ENCODE peak calls at places on chromosomes 2 and 18, in six cellular contexts. I, X, S, T, H and N are unnamed samples.

GRCh38 chr2:120494446-120494845 is 148.5 kb downstream of the INHBB start:
- DNase-seq in I (no peak), X (no peak), S (no peak), T (no peak), H (no peak), N (no peak)

GRCh38 chr2:14634885-14635871 is 2.7 kb downstream of the LRATD1 start:
- DNase-seq in I (peak; percentile 24), X (peak; percentile 71), S (peak; percentile 65), T (peak; percentile 52), H (peak; percentile 81), N (no peak)

GRCh38 chr2:55010149-55010591 is 40.1 kb downstream of the RTN4 start:
- DNase-seq in I (peak; percentile 67), X (peak; percentile 35), S (no peak), T (peak; percentile 9), H (no peak), N (no peak)

GRCh38 chr18:36993068-36993467 is 164.1 kb downstream of the KIAA1328 start:
- DNase-seq in I (no peak), X (peak; percentile 5), S (no peak), T (no peak), H (no peak), N (no peak)

GRCh38 chr2:23993736-23994269 is 16.1 kb upstream of the MFSD2B start:
- DNase-seq in I (no peak), X (no peak), S (no peak), T (no peak), H (no peak), N (no peak)

GRCh38 chr2:127700527-127701192 is 637 bp upstream of the SFT2D3 start:
- DNase-seq in I (peak; percentile 91), X (no peak), S (peak; percentile 95), T (no peak), H (peak; percentile 74), N (no peak)

GRCh38 chr2:64212801-64213321 is 68.6 kb upstream of the PELI1 start:
- DNase-seq in I (no peak), X (no peak), S (peak; percentile 46), T (no peak), H (no peak), N (no peak)

GRCh38 chr2:131039535-131039907 is 53.7 kb downstream of the FAM168B start:
- DNase-seq in I (no peak), X (no peak), S (no peak), T (no peak), H (peak; percentile 43), N (no peak)

GRCh38 chr18:23689616-23690504 is 607 bp downstream of the LAMA3 start:
- DNase-seq in I (peak; percentile 42), X (no peak), S (no peak), T (no peak), H (peak; percentile 84), N (no peak)

GRCh38 chr2:88078624-88079169 is 11.1 kb downstream of the SMYD1 start:
- DNase-seq in I (no peak), X (no peak), S (no peak), T (no peak), H (no peak), N (peak; percentile 12)

GRCh38 chr2:100924520-100925451 is 77.3 kb upstream of the RPL31 start:
- DNase-seq in I (no peak), X (peak; percentile 73), S (no peak), T (no peak), H (no peak), N (no peak)

GRCh38 chr2:213036836-213037235 is 114.6 kb downstream of the IKZF2 start:
- DNase-seq in I (no peak), X (peak; percentile 24), S (no peak), T (no peak), H (no peak), N (no peak)

GRCh38 chr2:236828002-236828401 is 257.7 kb upstream of the COPS8 start:
- DNase-seq in I (no peak), X (no peak), S (no peak), T (no peak), H (peak; percentile 65), N (no peak)

GRCh38 chr2:219155054-219155644 is 5.5 kb downstream of the NHEJ1 start:
- DNase-seq in I (peak; percentile 77), X (peak; percentile 68), S (no peak), T (no peak), H (peak; percentile 78), N (no peak)

GRCh38 chr18:23453657-23454011 is 547 bp downstream of the RIOK3 start:
- DNase-seq in I (peak; percentile 31), X (peak; percentile 43), S (no peak), T (no peak), H (no peak), N (no peak)

GRCh38 chr2:201858781-201859180 is 52.4 kb downstream of the CDK15 start:
- DNase-seq in I (no peak), X (no peak), S (no peak), T (no peak), H (peak; percentile 65), N (peak; percentile 44)

GRCh38 chr2:182650704-182651103 is 65.4 kb upstream of the DNAJC10 start:
- DNase-seq in I (peak; percentile 53), X (peak; percentile 13), S (peak; percentile 74), T (no peak), H (no peak), N (peak; percentile 87)

GRCh38 chr18:9321017-9321452 is 13.5 kb upstream of the TWSG1 start:
- DNase-seq in I (no peak), X (peak; percentile 29), S (no peak), T (no peak), H (no peak), N (no peak)

GRCh38 chr2:55111570-55112228 is 61.4 kb upstream of the RTN4 start:
- DNase-seq in I (peak; percentile 84), X (peak; percentile 74), S (peak; percentile 96), T (no peak), H (peak; percentile 20), N (peak; percentile 66)

GRCh38 chr2:132651115-132652099 is 18.6 kb downstream of the LYPD1 start:
- DNase-seq in I (peak; percentile 63), X (peak; percentile 51), S (no peak), T (no peak), H (peak; percentile 58), N (no peak)

GRCh38 chr2:81979051-81979450 is 1674.5 kb upstream of the LRRTM1 start:
- DNase-seq in I (no peak), X (no peak), S (no peak), T (no peak), H (no peak), N (no peak)

GRCh38 chr2:232485757-232486557 is 1.7 kb downstream of the ECEL1 start:
- DNase-seq in I (no peak), X (no peak), S (no peak), T (no peak), H (peak; percentile 83), N (no peak)

GRCh38 chr18:577606-578005 is 2.6 kb upstream of the CETN1 start:
- DNase-seq in I (no peak), X (no peak), S (no peak), T (no peak), H (no peak), N (no peak)

GRCh38 chr2:204008352-204008751 is 71.8 kb downstream of the ICOS start:
- DNase-seq in I (no peak), X (no peak), S (no peak), T (no peak), H (no peak), N (no peak)

GRCh38 chr18:34194239-34194638 is 30.5 kb downstream of the NOL4 start:
- DNase-seq in I (no peak), X (no peak), S (no peak), T (no peak), H (no peak), N (no peak)

GRCh38 chr18:59219672-59220163 is at the start of gene GRP:
- DNase-seq in I (no peak), X (no peak), S (no peak), T (no peak), H (peak; percentile 77), N (no peak)

GRCh38 chr2:25184254-25184653 is 15.9 kb upstream of the POMC start:
- DNase-seq in I (no peak), X (no peak), S (peak; percentile 61), T (no peak), H (no peak), N (no peak)

GRCh38 chr2:64563436-64563938 is 39.4 kb downstream of the AFTPH start:
- DNase-seq in I (no peak), X (no peak), S (no peak), T (no peak), H (no peak), N (no peak)

GRCh38 chr18:59629894-59630293 is 67.3 kb downstream of the CCBE1 start:
- DNase-seq in I (no peak), X (no peak), S (no peak), T (no peak), H (no peak), N (no peak)